ENCODE peak calls at places on chromosomes 5 and 9, in six cellular contexts. One of them, this sample, is unnamed.
A peak's percentile ranks its signal among the peaks of the same experiment; 100 is the strongest.

GRCh38 chr5:142486581-142486980 is 161.8 kb upstream of the SPRY4 start:
- DNase-seq in CD4-positive, CD25-positive, alpha-beta regulatory T cell: no peak
- DNase-seq in neural crest cell: no peak
- DNase-seq in Karpas-422: no peak
- DNase-seq in AG10803: peak; percentile 47
- DNase-seq in T-helper 2 cell: no peak
- DNase-seq in this sample: no peak

GRCh38 chr5:125295405-125295872 is 549.0 kb upstream of the ZNF608 start:
- DNase-seq in CD4-positive, CD25-positive, alpha-beta regulatory T cell: no peak
- DNase-seq in neural crest cell: no peak
- DNase-seq in Karpas-422: no peak
- DNase-seq in T-helper 2 cell: no peak
- DNase-seq in AG10803: peak; percentile 4
- DNase-seq in this sample: no peak

GRCh38 chr5:68932830-68933434 is 160.9 kb upstream of the SLC30A5 start:
- DNase-seq in T-helper 2 cell: no peak
- DNase-seq in AG10803: no peak
- DNase-seq in neural crest cell: no peak
- DNase-seq in Karpas-422: peak; percentile 64
- DNase-seq in CD4-positive, CD25-positive, alpha-beta regulatory T cell: peak; percentile 28
- DNase-seq in this sample: no peak

GRCh38 chr5:24491482-24491881 is 153.3 kb downstream of the CDH10 start:
- DNase-seq in Karpas-422: no peak
- DNase-seq in CD4-positive, CD25-positive, alpha-beta regulatory T cell: no peak
- DNase-seq in T-helper 2 cell: no peak
- DNase-seq in neural crest cell: no peak
- DNase-seq in AG10803: no peak
- DNase-seq in this sample: no peak

GRCh38 chr5:38112930-38113329 is 145.4 kb upstream of the EGFLAM start:
- DNase-seq in neural crest cell: no peak
- DNase-seq in Karpas-422: no peak
- DNase-seq in CD4-positive, CD25-positive, alpha-beta regulatory T cell: no peak
- DNase-seq in T-helper 2 cell: no peak
- DNase-seq in AG10803: no peak
- DNase-seq in this sample: no peak

GRCh38 chr5:179880848-179881590 is 22.4 kb upstream of the MRNIP start:
- DNase-seq in neural crest cell: no peak
- DNase-seq in CD4-positive, CD25-positive, alpha-beta regulatory T cell: no peak
- DNase-seq in Karpas-422: no peak
- DNase-seq in T-helper 2 cell: no peak
- DNase-seq in AG10803: no peak
- DNase-seq in this sample: no peak

GRCh38 chr9:136133191-136133958 is 14.7 kb upstream of the TMEM250 start:
- DNase-seq in neural crest cell: peak; percentile 61
- DNase-seq in AG10803: no peak
- DNase-seq in T-helper 2 cell: no peak
- DNase-seq in CD4-positive, CD25-positive, alpha-beta regulatory T cell: no peak
- DNase-seq in Karpas-422: no peak
- DNase-seq in this sample: no peak

GRCh38 chr5:151259931-151260330 is 6.9 kb downstream of the GM2A start:
- DNase-seq in T-helper 2 cell: no peak
- DNase-seq in Karpas-422: no peak
- DNase-seq in neural crest cell: no peak
- DNase-seq in CD4-positive, CD25-positive, alpha-beta regulatory T cell: no peak
- DNase-seq in AG10803: no peak
- DNase-seq in this sample: no peak

GRCh38 chr9:128114326-128115186 is 13.0 kb downstream of the PTGES2 start:
- DNase-seq in T-helper 2 cell: no peak
- DNase-seq in CD4-positive, CD25-positive, alpha-beta regulatory T cell: no peak
- DNase-seq in AG10803: no peak
- DNase-seq in neural crest cell: no peak
- DNase-seq in Karpas-422: peak; percentile 38
- DNase-seq in this sample: no peak

GRCh38 chr5:43137326-43137725 is 16.6 kb downstream of the ZNF131 start:
- DNase-seq in CD4-positive, CD25-positive, alpha-beta regulatory T cell: no peak
- DNase-seq in AG10803: no peak
- DNase-seq in neural crest cell: no peak
- DNase-seq in T-helper 2 cell: no peak
- DNase-seq in Karpas-422: no peak
- DNase-seq in this sample: no peak